ENCODE peak calls at places on chromosomes 2 and 18, in seven cellular contexts. I is epithelial cell of esophagus, V is adipocyte, Y is ELR, G is stromal cell of bone marrow, U is GM04503, P is heart right ventricle. F is an unnamed sample.

GRCh38 chr18:67199993-67200617 is 316.4 kb downstream of the DSEL start:
- DNase-seq in U (peak; percentile 17), V (peak; percentile 84), P (no peak), G (peak; percentile 42), Y (peak; percentile 72), I (peak; percentile 71), F (no peak)

GRCh38 chr2:42421601-42422252 is 60.7 kb upstream of the COX7A2L start:
- DNase-seq in P (no peak), U (no peak), V (peak; percentile 24), Y (peak; percentile 13), I (no peak), G (no peak), F (no peak)

GRCh38 chr18:61546598-61546997 is 213.4 kb downstream of the CDH20 start:
- DNase-seq in Y (peak; percentile 84), P (no peak), V (peak; percentile 47), G (peak; percentile 62), I (peak; percentile 89), U (peak; percentile 32), F (no peak)

GRCh38 chr2:47992671-47993070 is 86.4 kb upstream of the FBXO11 start:
- DNase-seq in P (no peak), Y (no peak), G (no peak), U (no peak), V (no peak), I (no peak), F (no peak)

GRCh38 chr2:229372207-229372606 is 101.1 kb upstream of the PID1 start:
- DNase-seq in I (no peak), G (no peak), U (no peak), V (no peak), Y (no peak), P (no peak), F (no peak)

GRCh38 chr18:13566941-13567762 is 159.2 kb downstream of the FAM210A start:
- DNase-seq in V (no peak), U (no peak), G (no peak), Y (no peak), P (peak; percentile 27), I (no peak), F (no peak)

GRCh38 chr2:44546469-44547127 is 184.9 kb downstream of the CAMKMT start:
- DNase-seq in G (no peak), I (no peak), U (no peak), P (no peak), Y (no peak), V (no peak), F (no peak)

GRCh38 chr2:26314243-26314642 is 31.7 kb upstream of the SELENOI start:
- DNase-seq in I (no peak), U (no peak), Y (no peak), V (no peak), G (no peak), P (no peak), F (no peak)

GRCh38 chr2:29706171-29706690 is 215.2 kb downstream of the ALK start:
- DNase-seq in V (no peak), Y (no peak), I (no peak), P (no peak), U (no peak), G (no peak), F (no peak)

GRCh38 chr2:42084231-42084671 is 36.4 kb downstream of the PKDCC start:
- DNase-seq in G (peak; percentile 93), Y (peak; percentile 32), P (no peak), I (no peak), U (no peak), V (no peak), F (no peak)

GRCh38 chr2:226667736-226668135 is 131.9 kb downstream of the IRS1 start:
- DNase-seq in P (no peak), Y (no peak), V (no peak), U (no peak), G (no peak), I (no peak), F (no peak)

GRCh38 chr2:101961287-101962242 is 30.2 kb upstream of the IL1R2 start:
- DNase-seq in G (peak; percentile 98), P (peak; percentile 62), U (peak; percentile 97), V (peak; percentile 96), I (peak; percentile 32), Y (no peak), F (peak; percentile 53)

GRCh38 chr2:70684846-70685622 is 83.0 kb downstream of the ADD2 start:
- DNase-seq in V (no peak), P (no peak), U (no peak), I (no peak), G (no peak), Y (no peak), F (no peak)

GRCh38 chr2:217797170-217797569 is 205.6 kb downstream of the TNS1 start:
- DNase-seq in P (no peak), I (no peak), G (no peak), Y (no peak), V (no peak), U (no peak), F (no peak)

GRCh38 chr2:43131051-43131889 is 95.1 kb downstream of the ZFP36L2 start:
- DNase-seq in G (peak; percentile 45), V (peak; percentile 85), P (peak; percentile 67), U (peak; percentile 44), Y (peak; percentile 91), I (peak; percentile 96), F (peak; percentile 63)

GRCh38 chr18:76791106-76791505 is 31.3 kb upstream of the ZNF236 start:
- DNase-seq in I (no peak), Y (peak; percentile 35), P (no peak), U (no peak), G (no peak), V (no peak), F (peak; percentile 6)

GRCh38 chr18:12868576-12868975 is 15.5 kb downstream of the PTPN2 start:
- DNase-seq in V (no peak), G (no peak), I (no peak), Y (no peak), P (no peak), U (no peak), F (no peak)

GRCh38 chr2:44166096-44166495 is 2.6 kb upstream of the PPM1B start:
- DNase-seq in U (no peak), G (no peak), Y (no peak), I (no peak), P (no peak), V (no peak), F (no peak)

GRCh38 chr2:138115664-138116063 is 151.4 kb downstream of the HNMT start:
- DNase-seq in U (no peak), V (peak; percentile 39), P (no peak), Y (no peak), G (peak; percentile 19), I (peak; percentile 75), F (no peak)

GRCh38 chr18:58862404-58862803 is 2.3 kb upstream of the ZNF532 start:
- DNase-seq in P (no peak), Y (no peak), I (peak; percentile 4), V (no peak), G (no peak), U (no peak), F (no peak)